ENCODE peak calls at places on chromosomes 4 and X, in five cellular contexts. U is stimulated activated CD4-positive, alpha-beta T cell treated with anti-CD3 and anti-CD28 coated beads, Interleukin-2, amount 100 ng/mL, for 48 hours; F is epithelial cell of esophagus; C is GM12865; A is GM12892. V is an unnamed sample.

GRCh38 chr4:7980036-7980435 is 40.4 kb upstream of the AFAP1 start:
- DNase-seq in U (no peak), F (no peak), C (no peak), A (no peak), V (no peak)

GRCh38 chr4:128298852-128299251 is 11.2 kb upstream of the PGRMC2 start:
- DNase-seq in U (no peak), F (no peak), C (peak; percentile 5), A (no peak), V (no peak)

GRCh38 chr4:167883271-167883670 is 209.1 kb upstream of the ANXA10 start:
- DNase-seq in U (no peak), F (no peak), C (no peak), A (no peak), V (no peak)

GRCh38 chr4:109077486-109077885 is 225.0 kb downstream of the COL25A1 start:
- DNase-seq in U (no peak), F (peak; percentile 29), C (no peak), A (no peak), V (peak; percentile 46)

GRCh38 chr4:169108303-169108702 is 98.2 kb upstream of the CBR4 start:
- DNase-seq in U (no peak), F (no peak), C (no peak), A (no peak), V (no peak)

GRCh38 chr4:81030617-81031388 is at the start of gene BMP3:
- DNase-seq in U (no peak), F (peak; percentile 8), C (peak; percentile 13), A (no peak), V (peak; percentile 28)

GRCh38 chr4:76059750-76060149 is 14.8 kb upstream of the ART3 start:
- DNase-seq in U (no peak), F (peak; percentile 91), C (no peak), A (no peak), V (peak; percentile 72)

GRCh38 chrX:132737743-132738142 is 220.7 kb downstream of the HS6ST2 start:
- DNase-seq in U (peak; percentile 3), F (peak; percentile 48), C (no peak), A (no peak), V (peak; percentile 91)

V was measured in MCF 10A.